ENCODE peak calls at places on chromosomes 6 and 20, in four cellular contexts. One of them, this sample, is unnamed.

GRCh38 chr20:8670900-8671229 is 398.0 kb upstream of the PLCB4 start:
- DNase-seq in T-helper 2 cell: no peak
- DNase-seq in fibroblast of mammary gland: peak
- DNase-seq in RWPE1: no peak
- DNase-seq in this sample: no peak

GRCh38 chr20:23509580-23509913 is 18.6 kb downstream of the CST8 start:
- DNase-seq in T-helper 2 cell: no peak
- DNase-seq in fibroblast of mammary gland: peak
- DNase-seq in RWPE1: no peak
- DNase-seq in this sample: no peak

GRCh38 chr6:73528897-73529296 is 8.1 kb upstream of the EEF1A1 start:
- DNase-seq in T-helper 2 cell: no peak
- DNase-seq in fibroblast of mammary gland: no peak
- DNase-seq in RWPE1: no peak
- DNase-seq in this sample: no peak

GRCh38 chr6:8017276-8017701 is 46.9 kb downstream of the BLOC1S5 start:
- DNase-seq in RWPE1: no peak
- DNase-seq in T-helper 2 cell: no peak
- DNase-seq in fibroblast of mammary gland: no peak
- DNase-seq in this sample: no peak

GRCh38 chr6:1719922-1720321 is 110.2 kb downstream of the FOXC1 start:
- DNase-seq in RWPE1: no peak
- DNase-seq in fibroblast of mammary gland: no peak
- DNase-seq in T-helper 2 cell: no peak
- DNase-seq in this sample: no peak

GRCh38 chr20:18585134-18585533 is 2.7 kb upstream of the DTD1 start:
- DNase-seq in fibroblast of mammary gland: peak
- DNase-seq in RWPE1: no peak
- DNase-seq in T-helper 2 cell: no peak
- DNase-seq in this sample: no peak

GRCh38 chr6:52180787-52181558 is 5.2 kb upstream of the IL17A start:
- DNase-seq in T-helper 2 cell: no peak
- DNase-seq in fibroblast of mammary gland: no peak
- DNase-seq in RWPE1: no peak
- DNase-seq in this sample: no peak

GRCh38 chr6:71510057-71510713 is 221.6 kb downstream of the OGFRL1 start:
- DNase-seq in RWPE1: peak
- DNase-seq in T-helper 2 cell: no peak
- DNase-seq in fibroblast of mammary gland: peak
- DNase-seq in this sample: no peak

GRCh38 chr6:29954272-29954671 is 11.9 kb downstream of the HLA-A start:
- DNase-seq in T-helper 2 cell: no peak
- DNase-seq in fibroblast of mammary gland: no peak
- DNase-seq in RWPE1: no peak
- DNase-seq in this sample: no peak

GRCh38 chr6:142275146-142276006 is 26.4 kb upstream of the ADGRG6 start:
- DNase-seq in RWPE1: peak
- DNase-seq in fibroblast of mammary gland: no peak
- DNase-seq in T-helper 2 cell: no peak
- DNase-seq in this sample: no peak

GRCh38 chr6:113858067-113858604 is 991 bp downstream of the MARCKS start:
- DNase-seq in T-helper 2 cell: no peak
- DNase-seq in fibroblast of mammary gland: peak
- DNase-seq in RWPE1: peak
- DNase-seq in this sample: peak

GRCh38 chr6:13315896-13316295 is 12.4 kb downstream of the TBC1D7 start:
- DNase-seq in T-helper 2 cell: no peak
- DNase-seq in RWPE1: no peak
- DNase-seq in fibroblast of mammary gland: no peak
- DNase-seq in this sample: no peak

GRCh38 chr6:44454198-44454597 is 66.7 kb downstream of the CDC5L start:
- DNase-seq in T-helper 2 cell: no peak
- DNase-seq in fibroblast of mammary gland: no peak
- DNase-seq in RWPE1: no peak
- DNase-seq in this sample: no peak

GRCh38 chr6:2739335-2739734 is 11.4 kb downstream of the MYLK4 start:
- DNase-seq in fibroblast of mammary gland: peak
- DNase-seq in RWPE1: peak
- DNase-seq in T-helper 2 cell: no peak
- DNase-seq in this sample: no peak

GRCh38 chr6:32148722-32149576 is 2.8 kb downstream of the PRRT1 start:
- DNase-seq in T-helper 2 cell: peak
- DNase-seq in fibroblast of mammary gland: no peak
- DNase-seq in RWPE1: peak
- DNase-seq in this sample: peak

GRCh38 chr20:32536861-32537656 is 48.1 kb downstream of the NOL4L start:
- DNase-seq in T-helper 2 cell: peak
- DNase-seq in fibroblast of mammary gland: no peak
- DNase-seq in RWPE1: peak
- DNase-seq in this sample: peak

GRCh38 chr6:111730835-111731234 is 125.2 kb upstream of the TRAF3IP2 start:
- DNase-seq in RWPE1: no peak
- DNase-seq in fibroblast of mammary gland: no peak
- DNase-seq in T-helper 2 cell: no peak
- DNase-seq in this sample: no peak

GRCh38 chr20:49677777-49678758 is 35.6 kb downstream of the B4GALT5 start:
- DNase-seq in fibroblast of mammary gland: no peak
- DNase-seq in RWPE1: no peak
- DNase-seq in T-helper 2 cell: no peak
- DNase-seq in this sample: no peak

GRCh38 chr6:41284726-41285125 is 1.8 kb downstream of the TREM1 start:
- DNase-seq in T-helper 2 cell: no peak
- DNase-seq in RWPE1: no peak
- DNase-seq in fibroblast of mammary gland: peak
- DNase-seq in this sample: no peak